ENCODE peak calls at places on chromosomes 4 and X, in four cellular contexts. I, X, R and D are unnamed samples.

GRCh38 chr4:164955107-164955805 is 22.2 kb downstream of the TRIM61 start:
- DNase-seq in I (no peak), R (peak; percentile 27), X (no peak), D (no peak)

GRCh38 chrX:8484360-8484759 is 19.7 kb downstream of the VCX3B start:
- DNase-seq in X (no peak), I (no peak), R (no peak), D (no peak)

GRCh38 chrX:17377795-17378194 is 2.8 kb downstream of the NHS start:
- DNase-seq in X (no peak), I (no peak), R (no peak), D (no peak)

GRCh38 chrX:78658851-78659744 is at the start of gene RTL3:
- DNase-seq in R (peak; percentile 73), X (no peak), I (no peak), D (no peak)

GRCh38 chr4:158890294-158890693 is 121.5 kb downstream of the FNIP2 start:
- DNase-seq in X (no peak), R (no peak), I (no peak), D (no peak)

GRCh38 chr4:6705638-6706037 is 4.0 kb downstream of the MRFAP1L1 start:
- DNase-seq in R (no peak), X (no peak), I (no peak), D (no peak)

GRCh38 chr4:23934223-23934622 is 44.4 kb upstream of the PPARGC1A start:
- DNase-seq in X (no peak), I (no peak), R (no peak), D (no peak)

GRCh38 chr4:113732923-113733527 is 28.5 kb downstream of the CAMK2D start:
- DNase-seq in R (no peak), X (no peak), I (no peak), D (no peak)

GRCh38 chr4:147741190-147741788 is 9.4 kb downstream of the ARHGAP10 start:
- DNase-seq in R (peak; percentile 46), I (no peak), X (no peak), D (no peak)

GRCh38 chr4:158161561-158162354 is 11.1 kb downstream of the GASK1B start:
- DNase-seq in I (no peak), R (peak; percentile 55), X (peak; percentile 39), D (no peak)

GRCh38 chr4:97828646-97829045 is 314.6 kb downstream of the STPG2 start:
- DNase-seq in X (no peak), I (no peak), R (no peak), D (no peak)

GRCh38 chr4:123163501-123163900 is 233.1 kb upstream of the SPRY1 start:
- DNase-seq in R (no peak), I (no peak), X (no peak), D (no peak)

GRCh38 chr4:140013088-140013487 is 140.9 kb downstream of the MAML3 start:
- DNase-seq in I (no peak), X (no peak), R (no peak), D (no peak)

GRCh38 chrX:150365953-150366911 is 3.1 kb downstream of the MAMLD1 start:
- DNase-seq in R (peak; percentile 17), X (peak; percentile 61), I (peak; percentile 70), D (peak; percentile 4)

GRCh38 chrX:40719218-40719617 is 16.1 kb downstream of the MED14 start:
- DNase-seq in I (no peak), X (no peak), R (peak; percentile 90), D (no peak)

GRCh38 chr4:141955696-141956095 is 319.3 kb downstream of the IL15 start:
- DNase-seq in X (no peak), I (no peak), R (no peak), D (no peak)

GRCh38 chr4:145619639-145619996 is 433 bp downstream of the MMAA start:
- DNase-seq in R (peak; percentile 72), I (peak; percentile 80), X (peak; percentile 34), D (no peak)

GRCh38 chr4:107999932-108000539 is 10.3 kb downstream of the HADH start:
- DNase-seq in X (no peak), R (no peak), I (no peak), D (no peak)

GRCh38 chr4:104015680-104016079 is 295.9 kb upstream of the TACR3 start:
- DNase-seq in X (no peak), I (no peak), R (peak; percentile 30), D (no peak)

GRCh38 chrX:31353095-31353494 is 281.3 kb upstream of the FTHL17 start:
- DNase-seq in I (no peak), X (no peak), R (peak; percentile 63), D (no peak)

GRCh38 chr4:147029296-147029695 is 83.6 kb upstream of the TTC29 start:
- DNase-seq in R (no peak), I (no peak), X (no peak), D (no peak)

GRCh38 chr4:7762376-7763040 is 177.2 kb downstream of the AFAP1 start:
- DNase-seq in I (peak; percentile 43), R (no peak), X (no peak), D (no peak)

GRCh38 chr4:112113786-112114185 is 31.5 kb upstream of the FAM241A start:
- DNase-seq in X (no peak), I (no peak), R (no peak), D (no peak)

GRCh38 chr4:166432842-166433241 is 559.8 kb downstream of the TLL1 start:
- DNase-seq in X (no peak), I (no peak), R (peak; percentile 80), D (no peak)

GRCh38 chr4:13476915-13477314 is 7.2 kb downstream of the RAB28 start:
- DNase-seq in I (no peak), X (no peak), R (peak; percentile 2), D (no peak)

GRCh38 chr4:2084316-2084715 is 25.2 kb downstream of the NAT8L start:
- DNase-seq in X (no peak), R (no peak), I (peak; percentile 60), D (no peak)

GRCh38 chrX:68710870-68711576 is 63.6 kb downstream of the STARD8 start:
- DNase-seq in R (peak; percentile 65), X (no peak), I (peak; percentile 6), D (no peak)

GRCh38 chr4:145271194-145271593 is 90.8 kb upstream of the OTUD4 start:
- DNase-seq in X (no peak), R (no peak), I (no peak), D (no peak)

GRCh38 chr4:24816797-24817196 is 21.4 kb downstream of the SOD3 start:
- DNase-seq in R (no peak), I (no peak), X (no peak), D (no peak)

GRCh38 chr4:127985989-127986388 is 20.8 kb downstream of the ABHD18 start:
- DNase-seq in X (no peak), I (no peak), R (no peak), D (no peak)

GRCh38 chr4:72679666-72680065 is 110.6 kb upstream of the ADAMTS3 start:
- DNase-seq in I (peak; percentile 30), X (no peak), R (no peak), D (no peak)

GRCh38 chr4:98746530-98746929 is 88.1 kb upstream of the TSPAN5 start:
- DNase-seq in X (no peak), I (no peak), R (peak; percentile 42), D (no peak)

GRCh38 chrX:106692425-106693075 is 34.0 kb upstream of the RNF128 start:
- DNase-seq in R (no peak), I (no peak), X (no peak), D (no peak)

DNA sequence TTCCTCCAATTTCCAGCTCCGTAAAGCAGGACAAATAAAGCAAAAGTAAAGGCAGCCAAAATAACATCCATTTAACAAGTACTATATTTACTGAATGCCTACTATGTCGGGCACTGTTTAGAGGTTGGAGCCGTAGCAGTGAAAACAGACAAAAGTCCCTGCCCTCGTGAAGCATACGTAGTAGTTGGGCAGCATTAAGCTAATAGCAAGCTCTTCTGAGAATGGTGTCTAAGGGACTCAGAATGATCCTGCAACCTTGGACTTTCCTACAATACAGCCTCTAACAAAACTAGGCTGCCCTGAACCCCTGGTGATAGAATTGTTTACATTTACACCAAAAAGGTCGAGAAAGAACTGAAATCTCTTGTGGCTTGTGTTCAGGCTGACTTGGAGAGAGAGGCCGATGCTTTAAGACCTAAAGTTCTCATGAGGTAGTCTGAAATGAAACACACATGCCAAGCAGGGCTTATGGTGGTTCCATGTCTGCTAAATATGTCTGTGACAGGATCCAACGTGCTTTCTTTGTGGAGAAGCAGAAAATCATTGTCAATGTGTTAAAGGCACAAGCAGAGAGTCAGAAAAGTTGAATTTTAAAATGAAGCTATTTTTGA is 876 bp upstream of the PDGFC start:
- DNase-seq in X (no peak), R (no peak), I (no peak), D (no peak)
- H3K4me3 ChIP-seq in X (peak overlapping the region; percentile 66), R (peak overlapping the region; percentile 94), I (peak overlapping the region; percentile 51), D (no peak overlapping the region)

DNA sequence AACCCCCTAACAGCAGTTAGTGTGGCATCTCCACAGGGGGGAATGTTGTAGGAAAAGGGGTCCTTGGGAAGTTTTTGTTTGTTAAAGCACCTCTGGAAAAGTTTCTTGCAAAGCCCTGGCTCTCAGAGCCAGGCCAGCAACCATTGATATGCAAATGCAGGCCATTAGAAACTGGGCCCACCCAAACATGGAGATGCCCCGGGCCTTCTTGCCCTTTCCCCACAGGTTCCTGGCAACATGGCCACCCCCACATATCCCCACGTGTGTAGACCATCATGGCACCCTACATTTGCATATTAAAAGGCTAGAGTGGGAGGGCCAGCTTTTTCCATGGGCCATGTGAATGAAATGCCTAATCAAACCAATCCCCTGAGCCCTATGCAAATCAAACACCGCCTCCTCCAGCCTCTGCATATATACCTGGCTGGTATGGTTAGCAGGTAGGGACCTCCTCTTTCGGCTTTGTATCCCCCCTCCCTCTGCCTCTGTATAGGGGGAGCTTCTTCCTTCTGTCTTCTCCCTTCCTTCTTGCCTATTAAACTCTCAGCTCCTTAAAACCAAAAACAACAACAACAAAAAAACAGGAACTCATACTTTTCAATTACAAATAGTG is 44.0 kb upstream of the ZCCHC13 start:
- DNase-seq in I (no peak), X (no peak), R (no peak), D (no peak)
- H3K27ac ChIP-seq in I (no peak overlapping the region), X (no peak overlapping the region), R (no peak overlapping the region), D (no peak overlapping the region)

GRCh38 chr4:177945235-177945634 is 503.0 kb upstream of the AGA start:
- DNase-seq in X (no peak), I (no peak), R (no peak), D (no peak)
- H3K4me3 ChIP-seq in X (no peak overlapping the region), I (no peak overlapping the region), R (no peak overlapping the region), D (no peak overlapping the region)

GRCh38 chr4:76459291-76459723 is 24.3 kb downstream of the SHROOM3 start:
- DNase-seq in I (no peak), R (no peak), X (no peak), D (no peak)

GRCh38 chr4:76457885-76458284 is 22.9 kb downstream of the SHROOM3 start:
- DNase-seq in I (no peak), R (no peak), X (no peak), D (no peak)

GRCh38 chr4:76458829-76459228 is 23.8 kb downstream of the SHROOM3 start:
- DNase-seq in X (peak; percentile 27), I (no peak), R (no peak), D (no peak)

GRCh38 chr4:76453232-76453631 is 18.2 kb downstream of the SHROOM3 start:
- DNase-seq in I (no peak), R (no peak), X (no peak), D (no peak)

DNA sequence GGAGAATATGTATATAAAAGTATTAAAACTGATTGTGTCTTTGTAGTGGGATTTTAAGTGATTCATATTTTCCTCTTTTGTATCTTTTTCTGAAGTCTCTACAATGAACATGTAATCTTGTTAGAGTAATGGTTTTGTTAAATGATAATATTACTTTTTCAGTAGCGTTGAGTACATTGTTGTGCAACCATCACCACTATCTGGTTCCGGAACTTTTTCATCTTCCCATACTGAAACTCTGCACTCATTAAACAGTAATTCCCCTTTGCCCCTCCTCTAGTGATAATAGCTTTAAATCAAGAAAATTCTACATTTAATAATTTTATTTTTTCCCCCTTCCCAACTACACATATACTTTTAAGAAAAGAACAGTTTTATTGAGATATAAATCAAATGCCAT is 23.3 kb downstream of the SHROOM3 start:
- DNase-seq in X (no peak), R (no peak), I (no peak), D (no peak)
- H3K27ac ChIP-seq in X (no peak overlapping the region), R (no peak overlapping the region), I (no peak overlapping the region), D (no peak overlapping the region)